ENCODE peak calls at places on chromosomes 4 and X, in six cellular contexts. One of them, this sample, is unnamed.

GRCh38 chr4:132203618-132204017 is 945.5 kb upstream of the PCDH10 start:
- DNase-seq in upper lobe of right lung: no peak
- DNase-seq in mesendoderm: no peak
- DNase-seq in effector memory CD4-positive, alpha-beta T cell: no peak
- DNase-seq in Peyer's patch: no peak
- DNase-seq in cardiac fibroblast: no peak
- DNase-seq in this sample: no peak

GRCh38 chrX:114178126-114178525 is 405.8 kb upstream of the HTR2C start:
- DNase-seq in effector memory CD4-positive, alpha-beta T cell: no peak
- DNase-seq in cardiac fibroblast: no peak
- DNase-seq in Peyer's patch: no peak
- DNase-seq in mesendoderm: no peak
- DNase-seq in upper lobe of right lung: no peak
- DNase-seq in this sample: no peak

GRCh38 chrX:134572816-134573682 is 85.2 kb downstream of the PLAC1 start:
- DNase-seq in upper lobe of right lung: no peak
- DNase-seq in Peyer's patch: no peak
- DNase-seq in mesendoderm: no peak
- DNase-seq in cardiac fibroblast: peak
- DNase-seq in effector memory CD4-positive, alpha-beta T cell: no peak
- DNase-seq in this sample: no peak

GRCh38 chr4:87425711-87426110 is 3.3 kb downstream of the NUDT9 start:
- DNase-seq in effector memory CD4-positive, alpha-beta T cell: no peak
- DNase-seq in mesendoderm: no peak
- DNase-seq in Peyer's patch: no peak
- DNase-seq in upper lobe of right lung: no peak
- DNase-seq in cardiac fibroblast: peak
- DNase-seq in this sample: no peak

GRCh38 chr4:17188035-17188967 is 289.9 kb upstream of the LDB2 start:
- DNase-seq in effector memory CD4-positive, alpha-beta T cell: no peak
- DNase-seq in cardiac fibroblast: no peak
- DNase-seq in Peyer's patch: no peak
- DNase-seq in upper lobe of right lung: no peak
- DNase-seq in mesendoderm: no peak
- DNase-seq in this sample: no peak

GRCh38 chrX:100973411-100973810 is 3.9 kb downstream of the ARL13A start:
- DNase-seq in upper lobe of right lung: no peak
- DNase-seq in mesendoderm: no peak
- DNase-seq in Peyer's patch: no peak
- DNase-seq in effector memory CD4-positive, alpha-beta T cell: no peak
- DNase-seq in cardiac fibroblast: peak
- DNase-seq in this sample: peak

GRCh38 chr4:158649111-158649680 is 22.5 kb downstream of the C4orf46 start:
- DNase-seq in effector memory CD4-positive, alpha-beta T cell: no peak
- DNase-seq in mesendoderm: no peak
- DNase-seq in cardiac fibroblast: no peak
- DNase-seq in Peyer's patch: no peak
- DNase-seq in upper lobe of right lung: no peak
- DNase-seq in this sample: no peak

GRCh38 chr4:54746228-54746627 is 88.5 kb downstream of the KIT start:
- DNase-seq in cardiac fibroblast: no peak
- DNase-seq in mesendoderm: no peak
- DNase-seq in effector memory CD4-positive, alpha-beta T cell: no peak
- DNase-seq in Peyer's patch: no peak
- DNase-seq in upper lobe of right lung: no peak
- DNase-seq in this sample: no peak

GRCh38 chr4:170047774-170048354 is 21.7 kb upstream of the MFAP3L start:
- DNase-seq in mesendoderm: peak
- DNase-seq in Peyer's patch: peak
- DNase-seq in upper lobe of right lung: no peak
- DNase-seq in cardiac fibroblast: peak
- DNase-seq in effector memory CD4-positive, alpha-beta T cell: no peak
- DNase-seq in this sample: peak

GRCh38 chr4:98150092-98150761 is 7.0 kb upstream of the STPG2 start:
- DNase-seq in Peyer's patch: no peak
- DNase-seq in cardiac fibroblast: peak
- DNase-seq in effector memory CD4-positive, alpha-beta T cell: no peak
- DNase-seq in mesendoderm: no peak
- DNase-seq in upper lobe of right lung: no peak
- DNase-seq in this sample: peak

GRCh38 chr4:38230121-38230728 is 270.0 kb downstream of the PTTG2 start:
- DNase-seq in upper lobe of right lung: no peak
- DNase-seq in effector memory CD4-positive, alpha-beta T cell: no peak
- DNase-seq in Peyer's patch: peak
- DNase-seq in mesendoderm: no peak
- DNase-seq in cardiac fibroblast: no peak
- DNase-seq in this sample: no peak

GRCh38 chr4:131509521-131509920 is 1639.6 kb upstream of the PCDH10 start:
- DNase-seq in upper lobe of right lung: no peak
- DNase-seq in Peyer's patch: no peak
- DNase-seq in effector memory CD4-positive, alpha-beta T cell: no peak
- DNase-seq in cardiac fibroblast: no peak
- DNase-seq in mesendoderm: no peak
- DNase-seq in this sample: peak

GRCh38 chr4:121219222-121219621 is 55.1 kb upstream of the TNIP3 start:
- DNase-seq in Peyer's patch: no peak
- DNase-seq in upper lobe of right lung: no peak
- DNase-seq in mesendoderm: no peak
- DNase-seq in effector memory CD4-positive, alpha-beta T cell: no peak
- DNase-seq in cardiac fibroblast: peak
- DNase-seq in this sample: peak

GRCh38 chr4:100095729-100096595 is 94.3 kb downstream of the DDIT4L start:
- DNase-seq in Peyer's patch: peak
- DNase-seq in effector memory CD4-positive, alpha-beta T cell: peak
- DNase-seq in cardiac fibroblast: peak
- DNase-seq in mesendoderm: peak
- DNase-seq in upper lobe of right lung: peak
- DNase-seq in this sample: peak

GRCh38 chr4:145681956-145682355 is 2.0 kb downstream of the C4orf51 start:
- DNase-seq in Peyer's patch: no peak
- DNase-seq in mesendoderm: no peak
- DNase-seq in effector memory CD4-positive, alpha-beta T cell: no peak
- DNase-seq in upper lobe of right lung: no peak
- DNase-seq in cardiac fibroblast: peak
- DNase-seq in this sample: peak

GRCh38 chrX:124736553-124737240 is 390.3 kb downstream of the SH2D1A start:
- DNase-seq in effector memory CD4-positive, alpha-beta T cell: peak
- DNase-seq in upper lobe of right lung: no peak
- DNase-seq in mesendoderm: peak
- DNase-seq in Peyer's patch: peak
- DNase-seq in cardiac fibroblast: no peak
- DNase-seq in this sample: no peak

GRCh38 chrX:45731448-45731847 is 530.8 kb upstream of the DIPK2B start:
- DNase-seq in mesendoderm: no peak
- DNase-seq in Peyer's patch: no peak
- DNase-seq in upper lobe of right lung: no peak
- DNase-seq in cardiac fibroblast: no peak
- DNase-seq in effector memory CD4-positive, alpha-beta T cell: no peak
- DNase-seq in this sample: no peak

GRCh38 chr4:73864365-73864764 is 4.8 kb upstream of the CXCL1 start:
- DNase-seq in mesendoderm: peak
- DNase-seq in effector memory CD4-positive, alpha-beta T cell: no peak
- DNase-seq in cardiac fibroblast: no peak
- DNase-seq in upper lobe of right lung: no peak
- DNase-seq in Peyer's patch: no peak
- DNase-seq in this sample: peak

GRCh38 chr4:81601270-81601694 is 129.6 kb upstream of the RASGEF1B start:
- DNase-seq in mesendoderm: peak
- DNase-seq in cardiac fibroblast: peak
- DNase-seq in effector memory CD4-positive, alpha-beta T cell: no peak
- DNase-seq in Peyer's patch: no peak
- DNase-seq in upper lobe of right lung: no peak
- DNase-seq in this sample: peak

GRCh38 chr4:83387922-83388676 is 53.5 kb upstream of the HPSE start:
- DNase-seq in mesendoderm: peak
- DNase-seq in Peyer's patch: no peak
- DNase-seq in upper lobe of right lung: no peak
- DNase-seq in effector memory CD4-positive, alpha-beta T cell: no peak
- DNase-seq in cardiac fibroblast: peak
- DNase-seq in this sample: peak

GRCh38 chr4:107034091-107034698 is 1.9 kb downstream of the DKK2 start:
- DNase-seq in upper lobe of right lung: peak
- DNase-seq in mesendoderm: peak
- DNase-seq in effector memory CD4-positive, alpha-beta T cell: no peak
- DNase-seq in cardiac fibroblast: peak
- DNase-seq in Peyer's patch: no peak
- DNase-seq in this sample: peak

GRCh38 chr4:183399616-183400015 is 44.8 kb upstream of the CDKN2AIP start:
- DNase-seq in effector memory CD4-positive, alpha-beta T cell: no peak
- DNase-seq in Peyer's patch: no peak
- DNase-seq in upper lobe of right lung: no peak
- DNase-seq in mesendoderm: no peak
- DNase-seq in cardiac fibroblast: no peak
- DNase-seq in this sample: no peak

GRCh38 chr4:4413373-4413725 is 26.4 kb downstream of the NSG1 start:
- DNase-seq in mesendoderm: no peak
- DNase-seq in Peyer's patch: no peak
- DNase-seq in cardiac fibroblast: no peak
- DNase-seq in effector memory CD4-positive, alpha-beta T cell: no peak
- DNase-seq in upper lobe of right lung: peak
- DNase-seq in this sample: no peak

GRCh38 chr4:187414716-187415115 is 580.9 kb upstream of the ZFP42 start:
- DNase-seq in Peyer's patch: no peak
- DNase-seq in mesendoderm: no peak
- DNase-seq in cardiac fibroblast: no peak
- DNase-seq in upper lobe of right lung: no peak
- DNase-seq in effector memory CD4-positive, alpha-beta T cell: no peak
- DNase-seq in this sample: no peak

GRCh38 chrX:131802836-131803626 is 220.1 kb upstream of the STK26 start:
- DNase-seq in mesendoderm: peak
- DNase-seq in upper lobe of right lung: no peak
- DNase-seq in Peyer's patch: peak
- DNase-seq in effector memory CD4-positive, alpha-beta T cell: peak
- DNase-seq in cardiac fibroblast: no peak
- DNase-seq in this sample: no peak

GRCh38 chr4:141851246-141851891 is 215.0 kb downstream of the IL15 start:
- DNase-seq in Peyer's patch: no peak
- DNase-seq in upper lobe of right lung: no peak
- DNase-seq in effector memory CD4-positive, alpha-beta T cell: no peak
- DNase-seq in cardiac fibroblast: peak
- DNase-seq in mesendoderm: no peak
- DNase-seq in this sample: peak

GRCh38 chrX:48890296-48890925 is 7.2 kb downstream of the TIMM17B start:
- DNase-seq in Peyer's patch: no peak
- DNase-seq in mesendoderm: peak
- DNase-seq in upper lobe of right lung: no peak
- DNase-seq in cardiac fibroblast: no peak
- DNase-seq in effector memory CD4-positive, alpha-beta T cell: no peak
- DNase-seq in this sample: no peak

GRCh38 chr4:30208731-30209435 is 511.3 kb upstream of the PCDH7 start:
- DNase-seq in cardiac fibroblast: peak
- DNase-seq in Peyer's patch: no peak
- DNase-seq in mesendoderm: peak
- DNase-seq in effector memory CD4-positive, alpha-beta T cell: no peak
- DNase-seq in upper lobe of right lung: no peak
- DNase-seq in this sample: peak

GRCh38 chr4:156347412-156348075 is 393.9 kb upstream of the CTSO start:
- DNase-seq in cardiac fibroblast: peak
- DNase-seq in upper lobe of right lung: no peak
- DNase-seq in Peyer's patch: no peak
- DNase-seq in effector memory CD4-positive, alpha-beta T cell: no peak
- DNase-seq in mesendoderm: peak
- DNase-seq in this sample: peak

GRCh38 chrX:137032378-137032694 is 1.5 kb downstream of the GPR101 start:
- DNase-seq in cardiac fibroblast: no peak
- DNase-seq in Peyer's patch: no peak
- DNase-seq in upper lobe of right lung: no peak
- DNase-seq in mesendoderm: no peak
- DNase-seq in effector memory CD4-positive, alpha-beta T cell: no peak
- DNase-seq in this sample: no peak
- H3K4me3 ChIP-seq in cardiac fibroblast: peak
- H3K4me3 ChIP-seq in Peyer's patch: peak
- H3K4me3 ChIP-seq in upper lobe of right lung: peak
- H3K4me3 ChIP-seq in mesendoderm: no peak
- H3K4me3 ChIP-seq in effector memory CD4-positive, alpha-beta T cell: peak
- H3K4me3 ChIP-seq in this sample: peak

GRCh38 chr4:143559757-143560147 is 46.2 kb downstream of the SMARCA5 start:
- DNase-seq in mesendoderm: no peak
- DNase-seq in effector memory CD4-positive, alpha-beta T cell: no peak
- DNase-seq in upper lobe of right lung: no peak
- DNase-seq in Peyer's patch: no peak
- DNase-seq in cardiac fibroblast: no peak
- DNase-seq in this sample: no peak
- H3K4me3 ChIP-seq in mesendoderm: no peak
- H3K4me3 ChIP-seq in effector memory CD4-positive, alpha-beta T cell: peak
- H3K4me3 ChIP-seq in upper lobe of right lung: peak
- H3K4me3 ChIP-seq in Peyer's patch: peak
- H3K4me3 ChIP-seq in cardiac fibroblast: peak
- H3K4me3 ChIP-seq in this sample: peak

DNA sequence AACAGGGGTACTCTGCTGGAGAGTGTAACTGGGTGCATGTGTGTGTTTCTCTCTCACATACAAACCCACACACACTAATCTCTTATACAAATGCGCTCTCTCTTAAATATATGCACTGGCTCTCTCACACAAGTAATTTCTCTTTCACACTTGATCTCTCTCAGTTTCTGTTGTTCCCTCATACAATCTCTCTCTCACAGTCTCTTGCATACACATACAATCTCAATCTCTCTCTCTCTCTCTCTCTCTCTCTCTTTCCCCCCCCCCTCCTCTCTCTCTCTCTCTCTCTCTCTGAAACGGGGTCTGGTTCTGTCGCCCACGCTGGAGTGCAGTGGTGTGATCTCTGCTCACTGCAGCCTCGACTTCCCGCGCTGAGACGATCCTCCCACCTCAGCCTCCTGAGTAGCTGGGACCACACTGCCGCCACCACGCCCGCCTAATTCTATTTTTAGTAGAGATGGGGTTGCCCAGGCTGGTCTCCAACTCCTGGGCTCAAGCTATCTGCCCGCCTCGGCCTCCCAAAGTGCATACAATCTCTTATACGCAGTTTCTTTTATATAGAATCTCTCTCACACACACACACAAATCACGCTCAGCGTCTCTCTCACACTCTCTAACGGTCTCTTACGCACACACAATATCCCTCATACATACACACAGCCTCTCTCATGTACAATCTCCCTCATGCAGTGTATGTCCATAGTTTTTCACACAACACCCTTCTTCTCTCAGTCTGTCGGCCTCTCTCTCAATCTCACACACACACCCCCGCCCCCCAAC is 518 bp upstream of the FAM241A start:
- DNase-seq in effector memory CD4-positive, alpha-beta T cell: peak
- DNase-seq in cardiac fibroblast: no peak
- DNase-seq in mesendoderm: no peak
- DNase-seq in Peyer's patch: no peak
- DNase-seq in upper lobe of right lung: no peak
- DNase-seq in this sample: no peak
- H3K4me3 ChIP-seq in effector memory CD4-positive, alpha-beta T cell: no peak
- H3K4me3 ChIP-seq in cardiac fibroblast: peak
- H3K4me3 ChIP-seq in mesendoderm: no peak
- H3K4me3 ChIP-seq in Peyer's patch: peak
- H3K4me3 ChIP-seq in upper lobe of right lung: peak
- H3K4me3 ChIP-seq in this sample: peak

DNA sequence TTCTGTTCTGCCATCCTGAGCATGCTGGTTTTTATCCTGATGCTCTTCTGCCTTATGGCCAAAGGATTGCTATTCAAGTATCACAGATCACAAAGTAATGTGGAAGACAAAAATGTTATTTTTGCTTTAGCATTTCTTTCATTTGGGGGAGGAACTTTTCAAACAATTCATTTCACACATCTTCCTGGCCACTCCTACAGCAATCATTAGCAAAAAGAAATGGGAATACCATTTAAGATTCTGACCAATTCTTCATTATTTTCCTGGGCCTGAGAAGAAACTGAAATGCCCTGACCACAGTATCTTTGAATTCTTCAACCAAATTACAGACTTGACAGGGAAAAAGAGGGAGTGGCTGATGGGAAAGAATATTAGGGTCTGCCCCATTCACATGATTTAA is 38.0 kb upstream of the GRID2 start:
- DNase-seq in Peyer's patch: no peak
- DNase-seq in mesendoderm: no peak
- DNase-seq in upper lobe of right lung: no peak
- DNase-seq in cardiac fibroblast: no peak
- DNase-seq in effector memory CD4-positive, alpha-beta T cell: no peak
- DNase-seq in this sample: no peak
- H3K4me3 ChIP-seq in Peyer's patch: no peak
- H3K4me3 ChIP-seq in mesendoderm: no peak
- H3K4me3 ChIP-seq in upper lobe of right lung: no peak
- H3K4me3 ChIP-seq in cardiac fibroblast: no peak
- H3K4me3 ChIP-seq in effector memory CD4-positive, alpha-beta T cell: no peak
- H3K4me3 ChIP-seq in this sample: no peak